ENCODE peak calls at places on chromosomes 11 and 22, in eight cellular contexts. S is gastrocnemius medialis, Q is AG04449, G is astrocyte of the spinal cord, V is fibroblast of lung, H is brain microvascular endothelial cell, E is uterus, Z is testis. A is an unnamed sample.

GRCh38 chr11:106786251-106786650 is 232.0 kb downstream of the GUCY1A2 start:
- DNase-seq in S (no peak), Q (no peak), G (no peak), V (peak), H (peak), E (no peak), Z (no peak), A (no peak)

GRCh38 chr11:48122656-48123055 is 94.0 kb upstream of the OR4B1 start:
- DNase-seq in S (no peak), Q (no peak), G (no peak), V (no peak), H (no peak), E (no peak), Z (no peak), A (peak)

GRCh38 chr11:14029415-14029814 is 66.9 kb downstream of the SPON1 start:
- DNase-seq in S (no peak), Q (no peak), G (no peak), V (no peak), H (no peak), E (no peak), Z (no peak), A (no peak)

GRCh38 chr11:37643968-37644367 is 1045.9 kb upstream of the RAG2 start:
- DNase-seq in S (no peak), Q (no peak), G (no peak), V (no peak), H (no peak), E (no peak), Z (no peak), A (no peak)

GRCh38 chr11:85394288-85394687 is 232.9 kb downstream of the DLG2 start:
- DNase-seq in S (no peak), Q (no peak), G (no peak), V (no peak), H (no peak), E (no peak), Z (no peak), A (no peak)

GRCh38 chr22:28241637-28242290 is 322.7 kb upstream of the PITPNB start:
- DNase-seq in S (no peak), Q (no peak), G (no peak), V (no peak), H (no peak), E (no peak), Z (peak), A (no peak)

GRCh38 chr11:3710485-3711259 is 39.5 kb upstream of the CHRNA10 start:
- DNase-seq in S (no peak), Q (peak), G (peak), V (peak), H (no peak), E (no peak), Z (no peak), A (no peak)

GRCh38 chr11:93020248-93021088 is 51.0 kb downstream of the MTNR1B start:
- DNase-seq in S (no peak), Q (no peak), G (peak), V (peak), H (peak), E (peak), Z (no peak), A (no peak)

GRCh38 chr11:123122341-123122740 is 60.4 kb upstream of the HSPA8 start:
- DNase-seq in S (peak), Q (no peak), G (peak), V (peak), H (peak), E (peak), Z (no peak), A (no peak)

GRCh38 chr22:32233091-32233490 is 22.1 kb downstream of the SLC5A4 start:
- DNase-seq in S (no peak), Q (no peak), G (no peak), V (no peak), H (no peak), E (no peak), Z (no peak), A (no peak)

GRCh38 chr22:49992921-49993648 is 19.5 kb downstream of the IL17REL start:
- DNase-seq in S (no peak), Q (no peak), G (peak), V (peak), H (peak), E (no peak), Z (peak), A (peak)

GRCh38 chr11:63854696-63855095 is 15.8 kb downstream of the MARK2 start:
- DNase-seq in S (no peak), Q (no peak), G (no peak), V (no peak), H (no peak), E (no peak), Z (no peak), A (no peak)

GRCh38 chr22:17890245-17890671 is 116.0 kb upstream of the BID start:
- DNase-seq in S (peak), Q (no peak), G (no peak), V (no peak), H (no peak), E (no peak), Z (no peak), A (no peak)

GRCh38 chr11:36417154-36417553 is 92.9 kb downstream of the TRAF6 start:
- DNase-seq in S (no peak), Q (no peak), G (no peak), V (no peak), H (no peak), E (no peak), Z (no peak), A (no peak)

GRCh38 chr11:17720796-17721171 is 1.4 kb downstream of the MYOD1 start:
- DNase-seq in S (peak), Q (no peak), G (no peak), V (no peak), H (no peak), E (no peak), Z (no peak), A (no peak)

GRCh38 chr11:24132471-24132870 is 364.4 kb upstream of the LUZP2 start:
- DNase-seq in S (no peak), Q (no peak), G (no peak), V (no peak), H (no peak), E (no peak), Z (no peak), A (no peak)

GRCh38 chr11:69173925-69174591 is 18.3 kb downstream of the SMIM38 start:
- DNase-seq in S (no peak), Q (peak), G (no peak), V (peak), H (peak), E (no peak), Z (no peak), A (no peak)

GRCh38 chr11:118082880-118083543 is 3.8 kb downstream of the SMIM35 start:
- DNase-seq in S (no peak), Q (no peak), G (no peak), V (no peak), H (no peak), E (no peak), Z (no peak), A (no peak)

GRCh38 chr11:71940561-71941219 is 11.8 kb downstream of the RNF121 start:
- DNase-seq in S (no peak), Q (no peak), G (no peak), V (no peak), H (no peak), E (no peak), Z (no peak), A (no peak)

GRCh38 chr22:28544431-28544868 is 135.2 kb downstream of the TTC28 start:
- DNase-seq in S (no peak), Q (no peak), G (no peak), V (no peak), H (peak), E (no peak), Z (no peak), A (no peak)

GRCh38 chr11:61378713-61379313 is 13.6 kb upstream of the TMEM216 start:
- DNase-seq in S (peak), Q (peak), G (peak), V (peak), H (peak), E (peak), Z (peak), A (no peak)

GRCh38 chr11:33383075-33383919 is 126.1 kb downstream of the HIPK3 start:
- DNase-seq in S (no peak), Q (no peak), G (peak), V (no peak), H (peak), E (no peak), Z (no peak), A (no peak)

GRCh38 chr22:44516841-44517240 is 18.8 kb upstream of the RTL6 start:
- DNase-seq in S (no peak), Q (no peak), G (no peak), V (no peak), H (no peak), E (no peak), Z (no peak), A (peak)

GRCh38 chr11:78981153-78981552 is 406.5 kb upstream of the NARS2 start:
- DNase-seq in S (no peak), Q (no peak), G (no peak), V (no peak), H (no peak), E (no peak), Z (no peak), A (no peak)

GRCh38 chr11:1757861-1758610 is 5.7 kb downstream of the CTSD start:
- DNase-seq in S (no peak), Q (no peak), G (no peak), V (no peak), H (no peak), E (no peak), Z (no peak), A (no peak)

GRCh38 chr11:102807921-102808320 is 10.0 kb upstream of the MMP1 start:
- DNase-seq in S (no peak), Q (no peak), G (peak), V (peak), H (peak), E (no peak), Z (peak), A (no peak)

GRCh38 chr22:42321908-42322561 is 51.6 kb upstream of the TCF20 start:
- DNase-seq in S (no peak), Q (no peak), G (no peak), V (no peak), H (no peak), E (no peak), Z (no peak), A (no peak)

GRCh38 chr11:61728940-61729219 is 23.6 kb upstream of the MYRF start:
- DNase-seq in S (no peak), Q (no peak), G (peak), V (peak), H (peak), E (no peak), Z (no peak), A (no peak)

GRCh38 chr11:130779943-130780342 is 136.3 kb downstream of the SNX19 start:
- DNase-seq in S (no peak), Q (no peak), G (no peak), V (no peak), H (no peak), E (no peak), Z (no peak), A (peak)

GRCh38 chr22:25223269-25223850 is 3.9 kb downstream of the CRYBB2 start:
- DNase-seq in S (no peak), Q (no peak), G (no peak), V (no peak), H (no peak), E (no peak), Z (no peak), A (no peak)

GRCh38 chr11:2208691-2209369 is 37.2 kb upstream of the TH start:
- DNase-seq in S (no peak), Q (no peak), G (no peak), V (no peak), H (no peak), E (peak), Z (peak), A (peak)

GRCh38 chr11:819129-819931 is 616 bp downstream of the PNPLA2 start:
- DNase-seq in S (peak), Q (no peak), G (peak), V (peak), H (peak), E (peak), Z (peak), A (peak)

GRCh38 chr11:67255353-67255752 is 10.9 kb upstream of the GRK2 start:
- DNase-seq in S (no peak), Q (no peak), G (no peak), V (no peak), H (no peak), E (no peak), Z (no peak), A (no peak)

GRCh38 chr11:125398475-125398874 is 97.6 kb downstream of the FEZ1 start:
- DNase-seq in S (no peak), Q (no peak), G (no peak), V (no peak), H (no peak), E (no peak), Z (no peak), A (no peak)

GRCh38 chr11:59755701-59756495 is 722 bp downstream of the STX3 start:
- DNase-seq in S (peak), Q (no peak), G (peak), V (peak), H (peak), E (peak), Z (peak), A (peak)
- TF ChIP-seq CTCF in S (no peak), Q (peak), G (no peak), V (no peak), H (no peak), E (no peak), Z (no peak), A (no peak)

GRCh38 chr22:23180301-23180892 is at the start of gene BCR:
- DNase-seq in S (peak), Q (no peak), G (peak), V (peak), H (peak), E (peak), Z (peak), A (no peak)
- TF ChIP-seq CTCF in S (no peak), Q (no peak), G (no peak), V (no peak), H (no peak), E (peak), Z (peak), A (peak)

DNA sequence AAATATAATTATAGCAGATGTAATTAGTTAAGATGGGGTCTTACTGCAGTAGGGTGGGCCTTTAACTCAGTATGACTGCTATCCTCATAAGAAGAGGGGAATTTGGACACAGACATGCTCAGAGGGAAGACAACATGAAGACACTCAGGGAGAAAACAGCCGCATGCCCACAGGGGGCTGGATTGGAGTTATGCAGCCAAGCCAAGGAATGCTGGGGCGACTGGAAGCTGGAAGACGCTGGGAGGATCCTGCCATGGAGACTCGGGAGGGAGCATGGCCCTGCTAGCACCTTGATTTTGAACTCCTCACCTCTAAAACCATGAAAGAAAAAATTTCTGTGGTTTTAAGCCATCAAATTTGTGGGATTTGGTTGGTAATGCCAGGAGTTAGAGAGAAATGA is 40.9 kb downstream of the PANX1 start:
- DNase-seq in S (no peak), Q (no peak), G (no peak), V (no peak), H (no peak), E (no peak), Z (no peak), A (no peak)
- TF ChIP-seq CTCF in S (no peak), Q (no peak), G (no peak), V (no peak), H (no peak), E (no peak), Z (no peak), A (no peak)

DNA sequence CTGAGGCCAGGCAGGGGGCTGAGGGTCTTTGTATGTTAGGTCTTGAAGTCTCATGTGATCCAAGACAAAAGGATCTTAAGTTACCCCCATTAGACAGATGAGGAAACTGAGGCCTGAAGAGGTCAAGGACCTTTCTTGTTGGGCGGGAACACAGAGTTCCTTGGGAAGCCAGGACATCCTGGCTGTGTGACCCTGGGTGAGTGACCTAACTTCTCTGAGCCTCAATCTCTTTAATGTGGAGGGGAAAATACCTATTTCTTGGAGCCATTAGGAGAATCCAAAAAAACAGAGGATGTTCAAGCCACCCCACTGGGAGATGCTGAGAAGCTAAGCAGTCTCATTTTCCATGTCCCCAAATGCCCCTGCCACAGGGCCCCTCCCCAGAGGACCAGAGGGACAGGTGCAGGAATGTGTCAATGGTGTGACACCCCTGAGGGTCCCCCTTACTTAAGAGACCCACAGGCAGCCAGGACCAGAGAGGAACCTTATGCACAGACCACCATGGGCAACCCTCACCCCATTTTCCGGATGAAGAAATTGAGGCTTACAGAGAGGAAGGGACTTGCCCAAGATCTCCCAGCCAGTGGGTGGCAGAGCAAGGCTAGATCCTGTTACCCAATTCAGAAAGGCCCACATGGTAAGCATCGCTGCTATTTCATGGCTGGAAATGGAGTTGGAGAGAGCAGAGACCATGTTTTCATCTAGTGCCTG is 8.0 kb downstream of the RAC2 start:
- DNase-seq in S (no peak), Q (no peak), G (no peak), V (no peak), H (no peak), E (no peak), Z (no peak), A (no peak)
- TF ChIP-seq CTCF in S (no peak), Q (no peak), G (no peak), V (no peak), H (no peak), E (no peak), Z (no peak), A (no peak)

DNA sequence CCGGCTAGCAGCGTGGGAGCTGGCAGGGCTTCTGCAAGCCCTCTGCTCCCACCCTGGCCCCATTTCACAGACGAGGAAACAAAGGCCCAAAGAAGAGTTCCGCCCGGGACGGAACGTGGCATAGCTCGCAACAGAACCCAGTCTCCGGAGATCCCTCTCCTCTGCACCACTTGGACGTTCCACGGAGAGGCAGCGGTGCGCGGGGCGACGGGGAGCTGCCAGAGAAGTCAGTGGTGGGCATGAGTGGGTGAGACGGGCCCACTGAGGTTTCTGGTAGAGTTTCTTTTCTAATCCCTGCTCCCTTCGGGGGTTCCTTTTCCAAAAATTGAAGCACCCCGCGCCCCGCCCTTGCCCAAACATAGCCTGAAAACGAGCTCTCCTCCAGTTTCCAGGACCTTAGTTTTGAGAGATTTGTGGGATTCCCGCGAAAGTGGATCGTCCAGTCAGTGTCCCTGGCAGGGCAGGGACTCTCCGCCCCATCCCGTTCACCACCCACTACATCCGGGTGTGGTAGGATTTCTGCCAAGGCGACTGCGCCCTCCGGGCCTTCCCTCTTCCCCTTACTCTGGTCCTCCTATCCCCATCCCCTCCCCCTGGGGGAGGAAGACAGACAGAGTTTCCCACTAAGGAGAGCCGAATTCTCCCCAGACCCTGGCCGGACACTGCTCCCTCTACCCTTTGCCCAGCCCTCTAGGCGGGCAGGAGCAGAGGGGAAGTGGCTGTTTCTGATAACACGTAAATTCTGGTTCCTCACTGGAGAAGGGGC is 764 bp upstream of the NECTIN1 start:
- DNase-seq in S (no peak), Q (no peak), G (no peak), V (peak), H (peak), E (peak), Z (peak), A (no peak)
- TF ChIP-seq CTCF in S (no peak), Q (no peak), G (no peak), V (no peak), H (peak), E (no peak), Z (no peak), A (peak)

DNA sequence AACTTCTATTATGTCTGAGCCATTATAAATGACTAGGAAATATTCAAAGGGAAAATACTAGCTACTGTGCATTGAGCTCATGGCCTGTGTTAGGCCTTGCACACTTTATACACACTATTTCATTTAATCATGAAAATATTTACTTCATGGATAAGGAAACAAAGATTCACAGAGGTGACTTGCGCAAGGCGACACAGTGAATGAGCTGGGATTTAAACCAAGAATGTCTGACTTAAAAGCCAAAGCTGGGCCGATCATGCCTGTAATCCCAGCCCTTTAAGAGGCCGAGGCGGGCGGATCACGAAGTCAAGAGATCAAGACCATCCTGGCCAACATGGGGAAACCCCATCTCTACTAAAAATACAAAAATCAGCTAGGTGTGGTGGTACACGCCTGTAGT is 231.5 kb downstream of the MIAT start:
- DNase-seq in S (no peak), Q (no peak), G (no peak), V (no peak), H (no peak), E (no peak), Z (no peak), A (no peak)
- TF ChIP-seq CTCF in S (no peak), Q (no peak), G (no peak), V (no peak), H (no peak), E (no peak), Z (no peak), A (no peak)

A was measured in osteocyte.